ENCODE peak calls at places on chromosomes 7 and 10, in four cellular contexts. P is AG10803, J is fibroblast of lung, K is endothelial cell. F is an unnamed sample.

GRCh38 chr10:13847201-13847631 is 260.5 kb downstream of the PRPF18 start:
- DNase-seq in P (no peak), J (no peak), K (no peak), F (no peak)

GRCh38 chr7:16770657-16771329 is 17.2 kb downstream of the TSPAN13 start:
- DNase-seq in P (no peak), J (no peak), K (no peak), F (peak; percentile 8)

GRCh38 chr7:98178321-98178720 is 32.9 kb upstream of the BHLHA15 start:
- DNase-seq in P (no peak), J (no peak), K (no peak), F (no peak)

GRCh38 chr7:155988421-155988820 is 176.2 kb upstream of the SHH start:
- DNase-seq in P (no peak), J (no peak), K (no peak), F (no peak)

GRCh38 chr7:21526007-21526406 is 16.8 kb upstream of the DNAH11 start:
- DNase-seq in P (no peak), J (peak; percentile 21), K (no peak), F (peak; percentile 42)

GRCh38 chr10:12981570-12981969 is 19.9 kb downstream of the CCDC3 start:
- DNase-seq in P (no peak), J (peak; percentile 36), K (no peak), F (peak; percentile 92)

GRCh38 chr7:91512958-91513357 is 248.7 kb downstream of the FZD1 start:
- DNase-seq in P (no peak), J (no peak), K (no peak), F (peak; percentile 43)

GRCh38 chr7:82816272-82816671 is 346.4 kb downstream of the PCLO start:
- DNase-seq in P (no peak), J (no peak), K (no peak), F (no peak)

GRCh38 chr10:2839081-2839725 is 228.1 kb upstream of the PFKP start:
- DNase-seq in P (peak; percentile 1), J (no peak), K (peak; percentile 64), F (peak; percentile 2)

GRCh38 chr7:95276114-95276513 is 48.2 kb downstream of the PON1 start:
- DNase-seq in P (no peak), J (no peak), K (no peak), F (no peak)

GRCh38 chr7:99489235-99489634 is 10.8 kb downstream of the ZNF394 start:
- DNase-seq in P (no peak), J (no peak), K (no peak), F (no peak)

GRCh38 chr7:83957333-83957732 is 237.3 kb downstream of the SEMA3A start:
- DNase-seq in P (peak; percentile 10), J (peak; percentile 59), K (no peak), F (peak; percentile 77)

GRCh38 chr7:55019691-55020480 is 1.1 kb downstream of the EGFR start:
- DNase-seq in P (no peak), J (no peak), K (peak; percentile 50), F (no peak)

GRCh38 chr10:1643161-1643910 is 94.0 kb downstream of the ADARB2 start:
- DNase-seq in P (no peak), J (no peak), K (peak; percentile 72), F (no peak)

GRCh38 chr10:4704034-4704545 is 121.9 kb upstream of the AKR1E2 start:
- DNase-seq in P (peak; percentile 88), J (peak; percentile 89), K (no peak), F (peak; percentile 93)

GRCh38 chr7:142870575-142871259 is 14.8 kb downstream of the TRPV6 start:
- DNase-seq in P (no peak), J (no peak), K (peak; percentile 1), F (no peak)

GRCh38 chr10:19921300-19922140 is 105.3 kb downstream of the PLXDC2 start:
- DNase-seq in P (peak; percentile 84), J (peak; percentile 70), K (no peak), F (peak; percentile 80)

GRCh38 chr7:158315326-158315725 is 272.3 kb downstream of the PTPRN2 start:
- DNase-seq in P (no peak), J (no peak), K (no peak), F (no peak)

GRCh38 chr10:73773152-73773879 is 8.5 kb upstream of the CHCHD1 start:
- DNase-seq in P (no peak), J (no peak), K (no peak), F (peak; percentile 12)

GRCh38 chr10:73774637-73775036 is 7.2 kb upstream of the CHCHD1 start:
- DNase-seq in P (peak; percentile 32), J (peak; percentile 33), K (no peak), F (peak; percentile 52)

GRCh38 chr10:73771722-73772279 is 10.0 kb upstream of the CHCHD1 start:
- DNase-seq in P (peak; percentile 31), J (peak; percentile 80), K (peak; percentile 91), F (peak; percentile 84)

GRCh38 chr10:73769396-73769795 is 12.5 kb upstream of the CHCHD1 start:
- DNase-seq in P (no peak), J (no peak), K (no peak), F (no peak)

DNA sequence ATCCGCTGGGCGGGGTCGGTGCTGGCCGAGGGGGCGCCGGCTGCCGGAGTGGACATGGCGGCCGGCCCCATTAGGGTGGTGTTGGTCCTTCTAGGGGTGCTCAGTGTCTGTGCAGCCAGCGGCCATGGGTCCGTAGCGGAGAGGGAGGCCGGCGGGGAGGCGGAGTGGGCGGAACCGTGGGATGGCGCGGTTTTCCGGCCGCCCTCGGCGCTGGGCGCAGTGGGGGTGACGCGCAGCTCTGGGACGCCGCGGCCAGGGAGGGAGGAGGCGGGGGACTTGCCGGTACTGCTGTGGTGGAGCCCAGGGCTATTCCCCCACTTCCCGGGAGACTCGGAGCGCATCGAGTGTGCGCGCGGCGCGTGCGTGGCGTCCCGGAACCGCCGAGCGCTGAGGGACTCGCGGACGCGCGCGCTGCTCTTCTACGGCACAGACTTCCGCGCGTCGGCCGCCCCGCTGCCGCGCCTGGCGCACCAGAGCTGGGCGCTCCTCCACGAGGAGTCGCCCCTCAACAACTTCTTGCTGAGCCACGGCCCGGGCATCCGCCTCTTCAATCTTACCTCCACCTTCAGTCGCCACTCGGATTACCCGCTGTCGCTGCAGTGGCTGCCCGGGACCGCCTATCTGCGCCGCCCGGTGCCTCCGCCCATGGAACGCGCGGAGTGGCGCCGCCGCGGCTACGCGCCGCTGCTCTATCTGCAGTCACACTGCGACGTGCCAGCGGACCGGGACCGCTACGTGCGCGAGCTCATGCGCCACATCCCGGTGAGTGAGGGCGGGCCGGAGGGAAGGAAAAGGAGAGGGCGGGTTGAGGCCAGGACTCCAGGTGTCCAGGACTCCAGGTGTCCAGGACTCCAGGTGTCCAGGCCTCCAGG is 9.3 kb upstream of the CHCHD1 start:
- DNase-seq in P (peak; percentile 84), J (peak; percentile 78), K (peak; percentile 62), F (peak; percentile 83)
- TF ChIP-seq CTCF in P (no peak), J (no peak), K (no peak), F (peak; percentile 7)

DNA sequence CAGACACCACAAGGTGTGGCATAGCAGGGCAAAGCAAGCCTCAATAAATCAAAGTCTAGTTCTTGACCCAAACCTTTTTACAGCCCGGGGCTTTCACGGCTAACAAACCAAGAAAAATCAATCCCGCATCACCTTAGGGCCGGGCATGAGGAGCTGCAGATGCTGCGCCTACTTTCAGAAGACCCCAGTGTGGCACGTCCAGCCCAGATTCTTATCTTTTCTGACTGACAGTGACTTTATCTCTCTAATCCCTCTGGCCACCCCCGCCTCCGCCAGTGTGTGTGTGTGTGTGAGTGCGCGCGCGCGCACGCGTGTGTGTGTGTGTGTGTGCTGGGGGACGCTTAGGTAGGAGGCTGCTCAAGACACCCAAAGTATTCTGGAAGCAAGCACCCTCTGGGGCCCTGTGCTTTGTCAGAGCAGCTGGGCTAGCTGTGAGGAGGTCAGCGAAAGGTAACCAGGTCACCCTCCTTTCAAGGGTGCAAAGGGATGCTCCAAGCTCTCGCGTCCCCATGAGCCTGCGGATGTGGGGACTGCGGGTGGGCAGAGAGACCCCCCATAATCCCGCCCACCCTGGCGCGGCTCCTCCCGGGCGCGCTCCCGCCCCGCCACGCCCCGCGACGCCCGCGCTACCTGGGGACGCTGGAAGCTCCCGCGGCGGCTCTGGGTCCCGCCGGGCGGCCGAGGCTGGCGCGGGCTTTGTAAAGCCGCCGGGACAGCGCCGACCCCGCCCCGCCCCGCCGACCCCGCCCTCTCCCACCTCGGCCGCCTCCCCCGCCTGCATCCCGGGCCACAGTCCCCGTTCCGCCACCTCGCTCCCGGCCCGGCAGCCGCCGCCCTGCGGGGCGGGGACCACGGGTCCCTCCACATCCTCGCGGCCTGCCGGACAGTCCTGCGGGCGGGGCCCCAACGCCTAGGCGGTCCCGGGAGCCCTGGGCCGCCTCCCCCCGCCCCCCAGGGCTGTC is 57.1 kb upstream of the RHOBTB1 start:
- DNase-seq in P (peak; percentile 4), J (peak; percentile 16), K (peak; percentile 31), F (peak; percentile 34)
- TF ChIP-seq CTCF in P (no peak), J (no peak), K (no peak), F (no peak)

GRCh38 chr10:77571490-77571889 is 66.1 kb downstream of the KCNMA1 start:
- DNase-seq in P (no peak), J (no peak), K (no peak), F (no peak)

GRCh38 chr10:77576633-77577032 is 61.0 kb downstream of the KCNMA1 start:
- DNase-seq in P (no peak), J (no peak), K (no peak), F (no peak)

GRCh38 chr10:77575271-77576006 is 62.2 kb downstream of the KCNMA1 start:
- DNase-seq in P (no peak), J (no peak), K (no peak), F (no peak)

GRCh38 chr10:77576007-77576367 is 61.6 kb downstream of the KCNMA1 start:
- DNase-seq in P (no peak), J (no peak), K (no peak), F (no peak)

GRCh38 chr10:77574436-77574835 is 63.2 kb downstream of the KCNMA1 start:
- DNase-seq in P (no peak), J (no peak), K (no peak), F (no peak)
- TF ChIP-seq CTCF in P (no peak), J (no peak), K (no peak), F (peak; percentile 28)

DNA sequence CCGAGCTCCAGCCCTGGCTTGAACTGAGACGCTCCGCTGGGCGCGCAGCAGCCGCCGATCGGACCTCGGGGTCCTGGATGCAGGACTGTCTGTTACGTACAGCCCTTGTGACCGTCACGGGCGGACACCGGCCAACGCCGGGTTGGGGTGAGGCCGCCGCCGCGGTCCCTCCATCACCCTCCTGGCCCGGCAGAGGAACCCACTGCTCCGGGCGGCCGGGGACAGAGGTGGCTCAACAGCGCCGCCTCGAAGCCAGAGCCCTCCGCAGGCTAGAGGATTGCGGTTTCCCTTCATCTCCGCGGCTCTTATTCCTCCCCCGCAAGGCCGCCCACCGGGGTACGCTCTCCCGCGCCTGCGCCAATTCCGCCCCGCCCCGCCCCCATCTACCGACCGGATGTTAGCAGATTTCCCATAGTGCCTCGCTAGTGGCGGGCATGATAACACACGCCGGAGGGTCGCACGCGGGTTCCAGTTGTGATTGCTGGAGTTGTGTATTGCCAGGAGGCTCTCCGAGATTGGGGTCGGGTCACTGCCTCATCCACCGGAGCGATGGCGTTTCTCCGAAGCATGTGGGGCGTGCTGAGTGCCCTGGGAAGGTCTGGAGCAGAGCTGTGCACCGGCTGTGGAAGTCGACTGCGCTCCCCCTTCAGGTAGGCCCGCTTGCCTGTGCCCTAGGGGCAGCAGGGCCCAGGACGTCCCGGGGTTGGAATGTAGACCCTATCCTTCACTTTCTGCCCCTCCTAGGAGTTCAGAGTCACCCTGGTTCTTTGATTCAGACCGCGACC is at the start of gene TFAM:
- DNase-seq in P (peak; percentile 87), J (peak; percentile 89), K (peak; percentile 98), F (peak; percentile 96)
- TF ChIP-seq CTCF in P (peak; percentile 44), J (peak; percentile 24), K (peak; percentile 50), F (peak; percentile 71)

F was measured in choroid plexus epithelial cell.